ENCODE peak calls at places on chromosome X, in seven cellular contexts. D, S, O, V, N, M and J are unnamed samples.

GRCh38 chrX:153635388-153635787 is 11.6 kb upstream of the DUSP9 start:
- DNase-seq in N (no peak), M (no peak), O (no peak), D (no peak), V (no peak), S (no peak), J (no peak)

GRCh38 chrX:69072486-69073006 is 92.7 kb downstream of the PJA1 start:
- DNase-seq in V (no peak), D (no peak), S (no peak), M (no peak), N (no peak), O (no peak), J (no peak)

GRCh38 chrX:70444326-70445196 is at the start of gene DLG3:
- DNase-seq in O (peak), M (no peak), V (no peak), N (no peak), D (no peak), S (no peak), J (no peak)

GRCh38 chrX:1289535-1289934 is 20.9 kb downstream of the CSF2RA start:
- DNase-seq in O (no peak), S (no peak), V (no peak), D (no peak), M (no peak), N (no peak), J (no peak)

GRCh38 chrX:70769659-70770232 is 138.8 kb downstream of the TEX11 start:
- DNase-seq in V (no peak), O (no peak), D (no peak), M (no peak), S (no peak), N (no peak), J (no peak)

GRCh38 chrX:20267599-20267923 is 852 bp upstream of the RPS6KA3 start:
- DNase-seq in S (no peak), M (no peak), N (no peak), D (no peak), O (no peak), V (no peak), J (no peak)

GRCh38 chrX:53347948-53348347 is 66.6 kb upstream of the IQSEC2 start:
- DNase-seq in S (no peak), M (no peak), O (no peak), V (no peak), D (no peak), N (no peak), J (no peak)

GRCh38 chrX:12988797-12989196 is 13.9 kb downstream of the TMSB4X start:
- DNase-seq in V (no peak), M (peak), O (no peak), D (peak), S (no peak), N (no peak), J (no peak)

GRCh38 chrX:21438792-21439191 is 64.6 kb downstream of the CNKSR2 start:
- DNase-seq in S (no peak), O (no peak), N (no peak), D (no peak), M (no peak), V (no peak), J (no peak)

GRCh38 chrX:103356897-103357296 is 591 bp downstream of the TCEAL9 start:
- DNase-seq in O (no peak), S (peak), D (no peak), V (no peak), M (no peak), N (peak), J (no peak)

GRCh38 chrX:142005532-142005931 is 101.8 kb downstream of the MAGEC1 start:
- DNase-seq in N (no peak), V (no peak), M (no peak), O (no peak), D (no peak), S (no peak), J (no peak)

GRCh38 chrX:54246866-54247265 is 63.8 kb upstream of the FAM120C start:
- DNase-seq in M (no peak), N (no peak), S (no peak), O (no peak), D (no peak), V (no peak), J (no peak)

GRCh38 chrX:1521459-1521956 is 15.5 kb downstream of the P2RY8 start:
- DNase-seq in S (no peak), O (no peak), D (no peak), N (peak), M (no peak), V (no peak), J (no peak)

GRCh38 chrX:9362529-9362928 is 102.3 kb upstream of the TBL1X start:
- DNase-seq in S (no peak), V (no peak), D (no peak), N (no peak), M (no peak), O (no peak), J (no peak)

GRCh38 chrX:155767101-155767878 is 113.9 kb upstream of the VAMP7 start:
- DNase-seq in N (peak), M (no peak), D (peak), S (peak), O (no peak), V (no peak), J (no peak)

GRCh38 chrX:39903343-39903742 is 194.4 kb downstream of the BCOR start:
- DNase-seq in V (no peak), M (no peak), N (no peak), S (no peak), O (no peak), D (no peak), J (no peak)

GRCh38 chrX:68433981-68434299 is 645 bp upstream of the OPHN1 start:
- DNase-seq in S (no peak), O (no peak), V (no peak), N (no peak), M (no peak), D (no peak), J (no peak)

GRCh38 chrX:150211988-150212387 is 151.1 kb upstream of the MAMLD1 start:
- DNase-seq in M (no peak), O (no peak), N (no peak), S (no peak), D (no peak), V (no peak), J (no peak)

GRCh38 chrX:119981286-119982070 is 37.9 kb upstream of the NKAP start:
- DNase-seq in N (no peak), V (peak), D (no peak), M (peak), O (no peak), S (no peak), J (no peak)

GRCh38 chrX:71996826-71997225 is 86.2 kb downstream of the NHSL2 start:
- DNase-seq in M (no peak), D (no peak), O (no peak), S (peak), N (no peak), V (no peak), J (no peak)

GRCh38 chrX:154431321-154431720 is 2.8 kb downstream of the ATP6AP1 start:
- DNase-seq in S (no peak), O (no peak), D (no peak), V (no peak), N (no peak), M (no peak), J (no peak)

GRCh38 chrX:9880912-9881311 is 86.2 kb upstream of the CLDN34 start:
- DNase-seq in O (no peak), S (no peak), N (no peak), M (no peak), D (no peak), V (no peak), J (no peak)

GRCh38 chrX:24553016-24553415 is 87.9 kb downstream of the PDK3 start:
- DNase-seq in M (no peak), V (no peak), S (peak), D (no peak), O (no peak), N (no peak), J (no peak)

GRCh38 chrX:153377727-153378126 is 23.4 kb downstream of the PNMA6E start:
- DNase-seq in D (no peak), N (no peak), M (no peak), O (no peak), S (no peak), V (no peak), J (no peak)

GRCh38 chrX:36963069-36963808 is 44.9 kb upstream of the FAM47C start:
- DNase-seq in D (no peak), M (peak), V (no peak), N (no peak), O (no peak), S (no peak), J (no peak)

GRCh38 chrX:134529481-134529880 is 69.5 kb downstream of the HPRT1 start:
- DNase-seq in M (no peak), D (no peak), S (no peak), N (no peak), V (no peak), O (no peak), J (no peak)